ENCODE peak calls at places on chromosomes 13 and 19, in eight cellular contexts. G is posterior cingulate gyrus; X is activated CD4-positive, alpha-beta T cell treated with anti-CD3 and anti-CD28 coated beads, Interleukin-2, amount 50 U/mL, for 1 hour; K is stimulated activated CD4-positive, alpha-beta T cell treated with anti-CD3 and anti-CD28 coated beads, TNF-alpha, amount 100 ng/mL, for 4 hours; R is A172; I is endothelial cell; B is GM18507; S is NCI-H345. V is an unnamed sample.

GRCh38 chr13:85828094-85828684 is 29.0 kb upstream of the SLITRK6 start:
- DNase-seq in G (no peak), X (no peak), K (no peak), R (no peak), I (no peak), B (no peak), S (peak; percentile 13), V (peak; percentile 36)

GRCh38 chr13:70390968-70391367 is 282.7 kb upstream of the KLHL1 start:
- DNase-seq in G (no peak), X (no peak), K (no peak), R (no peak), I (no peak), B (no peak), S (no peak), V (no peak)

GRCh38 chr13:79998386-79998785 is 342.5 kb downstream of the SPRY2 start:
- DNase-seq in G (no peak), X (no peak), K (no peak), R (no peak), I (no peak), B (no peak), S (no peak), V (no peak)

GRCh38 chr13:106295971-106296370 is 239.5 kb downstream of the EFNB2 start:
- DNase-seq in G (no peak), X (no peak), K (no peak), R (no peak), I (no peak), B (no peak), S (no peak), V (no peak)

GRCh38 chr19:17209126-17210036 is 5.8 kb upstream of the USE1 start:
- DNase-seq in G (no peak), X (peak; percentile 28), K (no peak), R (peak; percentile 76), I (peak; percentile 58), B (peak; percentile 54), S (peak; percentile 9), V (peak; percentile 66)

GRCh38 chr13:43805681-43806128 is 18.9 kb upstream of the ENOX1 start:
- DNase-seq in G (no peak), X (no peak), K (no peak), R (peak; percentile 77), I (no peak), B (no peak), S (no peak), V (no peak)

GRCh38 chr19:41928221-41928683 is at the start of gene ERFL:
- DNase-seq in G (no peak), X (no peak), K (no peak), R (peak; percentile 61), I (no peak), B (no peak), S (no peak), V (peak; percentile 61)

GRCh38 chr13:43596924-43597598 is 189.7 kb downstream of the ENOX1 start:
- DNase-seq in G (no peak), X (no peak), K (no peak), R (no peak), I (no peak), B (no peak), S (no peak), V (no peak)

GRCh38 chr19:1362385-1363257 is 21.1 kb upstream of the NDUFS7 start:
- DNase-seq in G (no peak), X (no peak), K (no peak), R (no peak), I (no peak), B (no peak), S (no peak), V (no peak)

GRCh38 chr13:111049791-111050538 is 65.1 kb upstream of the ARHGEF7 start:
- DNase-seq in G (no peak), X (no peak), K (no peak), R (peak; percentile 67), I (no peak), B (no peak), S (peak; percentile 14), V (peak; percentile 63)

GRCh38 chr13:41040584-41041334 is 20.6 kb upstream of the WBP4 start:
- DNase-seq in G (no peak), X (no peak), K (no peak), R (no peak), I (no peak), B (no peak), S (no peak), V (no peak)

GRCh38 chr13:45601680-45602079 is 13.9 kb downstream of the ERICH6B start:
- DNase-seq in G (no peak), X (no peak), K (no peak), R (no peak), I (no peak), B (no peak), S (no peak), V (no peak)

GRCh38 chr19:48695743-48696352 is at the start of gene FUT2:
- DNase-seq in G (no peak), X (no peak), K (no peak), R (no peak), I (no peak), B (no peak), S (no peak), V (no peak)

GRCh38 chr19:33444238-33444992 is 70.9 kb downstream of the CEBPG start:
- DNase-seq in G (no peak), X (no peak), K (no peak), R (no peak), I (no peak), B (no peak), S (no peak), V (no peak)

GRCh38 chr19:49809155-49809986 is 3.7 kb downstream of the FUZ start:
- DNase-seq in G (peak; percentile 46), X (peak; percentile 47), K (peak; percentile 40), R (no peak), I (peak; percentile 45), B (no peak), S (peak; percentile 49), V (peak; percentile 61)

GRCh38 chr13:98202026-98202425 is 25.0 kb upstream of the RNF113B start:
- DNase-seq in G (no peak), X (no peak), K (no peak), R (no peak), I (no peak), B (no peak), S (peak; percentile 18), V (no peak)